ENCODE peak calls at places on chromosomes 11 and 22, in eight cellular contexts. J is Caco-2, U is left cardiac atrium, V is T-cell, Z is lung, X is HFFc6, R is AG04450, S is C1 segment of cervical spinal cord. G is an unnamed sample.

GRCh38 chr22:18144105-18144504 is 5.9 kb upstream of the USP18 start:
- DNase-seq in J (no peak), U (no peak), V (no peak), Z (no peak), X (no peak), R (no peak), S (no peak), G (no peak)

GRCh38 chr11:121890377-121890776 is 225.6 kb downstream of the BLID start:
- DNase-seq in J (no peak), U (no peak), V (no peak), Z (no peak), X (peak; percentile 81), R (no peak), S (no peak), G (no peak)

GRCh38 chr11:122715883-122716282 is 60.4 kb downstream of the UBASH3B start:
- DNase-seq in J (no peak), U (no peak), V (no peak), Z (no peak), X (no peak), R (no peak), S (no peak), G (peak; percentile 41)

GRCh38 chr22:44894782-44895181 is 115.0 kb downstream of the PHF21B start:
- DNase-seq in J (peak; percentile 7), U (no peak), V (no peak), Z (no peak), X (no peak), R (no peak), S (no peak), G (no peak)

GRCh38 chr22:49657275-49657973 is 170.2 kb downstream of the BRD1 start:
- DNase-seq in J (no peak), U (peak; percentile 68), V (peak; percentile 67), Z (peak; percentile 73), X (no peak), R (no peak), S (no peak), G (peak; percentile 70)

GRCh38 chr22:37781434-37782059 is 26.2 kb upstream of the GCAT start:
- DNase-seq in J (no peak), U (no peak), V (no peak), Z (no peak), X (no peak), R (no peak), S (no peak), G (no peak)

GRCh38 chr11:18792066-18792591 is 531 bp upstream of the PTPN5 start:
- DNase-seq in J (no peak), U (no peak), V (no peak), Z (no peak), X (no peak), R (no peak), S (no peak), G (no peak)

GRCh38 chr11:70364745-70365535 is 33.4 kb upstream of the CTTN start:
- DNase-seq in J (no peak), U (no peak), V (peak; percentile 5), Z (no peak), X (no peak), R (no peak), S (no peak), G (no peak)

GRCh38 chr11:24587655-24588054 is 90.8 kb downstream of the LUZP2 start:
- DNase-seq in J (no peak), U (no peak), V (no peak), Z (no peak), X (no peak), R (no peak), S (no peak), G (no peak)

GRCh38 chr22:22196018-22196533 is 48.5 kb upstream of the VPREB1 start:
- DNase-seq in J (no peak), U (no peak), V (no peak), Z (no peak), X (no peak), R (no peak), S (no peak), G (no peak)

GRCh38 chr11:33406241-33406640 is 149.1 kb downstream of the HIPK3 start:
- DNase-seq in J (no peak), U (no peak), V (no peak), Z (no peak), X (no peak), R (no peak), S (no peak), G (no peak)

GRCh38 chr11:130403301-130403804 is 25.1 kb downstream of the ADAMTS8 start:
- DNase-seq in J (no peak), U (peak; percentile 69), V (no peak), Z (peak; percentile 39), X (peak; percentile 83), R (peak; percentile 90), S (peak; percentile 36), G (no peak)

GRCh38 chr22:32329202-32329645 is 28.4 kb upstream of the RFPL3 start:
- DNase-seq in J (no peak), U (no peak), V (no peak), Z (no peak), X (no peak), R (no peak), S (no peak), G (no peak)

GRCh38 chr22:22343603-22344276 is 99.2 kb downstream of the VPREB1 start:
- DNase-seq in J (no peak), U (no peak), V (no peak), Z (no peak), X (no peak), R (no peak), S (no peak), G (no peak)

GRCh38 chr11:2930705-2931415 is 1.6 kb upstream of the PHLDA2 start:
- DNase-seq in J (peak; percentile 92), U (peak; percentile 70), V (no peak), Z (peak; percentile 89), X (peak; percentile 42), R (no peak), S (no peak), G (no peak)

GRCh38 chr22:17422736-17423343 is 53.6 kb downstream of the CECR2 start:
- DNase-seq in J (no peak), U (no peak), V (no peak), Z (no peak), X (no peak), R (no peak), S (no peak), G (peak; percentile 6)

GRCh38 chr22:22598144-22598543 is 39.1 kb upstream of the PRAME start:
- DNase-seq in J (no peak), U (no peak), V (no peak), Z (no peak), X (no peak), R (no peak), S (no peak), G (no peak)

GRCh38 chr22:43440556-43440955 is 28.7 kb downstream of the MPPED1 start:
- DNase-seq in J (peak; percentile 9), U (no peak), V (no peak), Z (no peak), X (no peak), R (no peak), S (no peak), G (peak; percentile 5)

GRCh38 chr22:48968201-48968959 is 859.3 kb downstream of the BRD1 start:
- DNase-seq in J (no peak), U (no peak), V (no peak), Z (peak; percentile 30), X (no peak), R (no peak), S (no peak), G (no peak)

GRCh38 chr11:66113132-66113856 is 43.2 kb downstream of the PACS1 start:
- DNase-seq in J (no peak), U (no peak), V (no peak), Z (no peak), X (peak; percentile 84), R (no peak), S (no peak), G (no peak)

GRCh38 chr11:86174101-86175046 is 70.2 kb upstream of the EED start:
- DNase-seq in J (peak; percentile 82), U (peak; percentile 92), V (no peak), Z (peak; percentile 55), X (peak; percentile 99), R (peak; percentile 92), S (no peak), G (no peak)

GRCh38 chr11:102046841-102047240 is 396 bp upstream of the CFAP300 start:
- DNase-seq in J (no peak), U (no peak), V (no peak), Z (no peak), X (no peak), R (no peak), S (no peak), G (no peak)

GRCh38 chr22:28710112-28710888 is 30.7 kb upstream of the TTC28 start:
- DNase-seq in J (no peak), U (no peak), V (no peak), Z (no peak), X (peak; percentile 69), R (peak; percentile 82), S (no peak), G (no peak)

GRCh38 chr22:29288837-29289236 is 17.6 kb upstream of the GAS2L1 start:
- DNase-seq in J (no peak), U (no peak), V (no peak), Z (no peak), X (no peak), R (no peak), S (no peak), G (no peak)

GRCh38 chr11:114171257-114172054 is 111.9 kb downstream of the ZBTB16 start:
- DNase-seq in J (no peak), U (peak; percentile 97), V (no peak), Z (peak; percentile 78), X (no peak), R (no peak), S (no peak), G (no peak)

GRCh38 chr11:13343067-13343466 is 65.5 kb downstream of the BMAL1 start:
- DNase-seq in J (no peak), U (no peak), V (no peak), Z (no peak), X (no peak), R (no peak), S (no peak), G (no peak)

GRCh38 chr11:22456993-22457748 is 119.0 kb downstream of the SLC17A6 start:
- DNase-seq in J (peak; percentile 37), U (no peak), V (no peak), Z (no peak), X (no peak), R (no peak), S (no peak), G (no peak)

GRCh38 chr11:124798991-124799383 is 1.2 kb downstream of the MSANTD2 start:
- DNase-seq in J (no peak), U (no peak), V (no peak), Z (peak; percentile 42), X (peak; percentile 58), R (peak; percentile 27), S (no peak), G (peak; percentile 25)

GRCh38 chr22:33922268-33922667 is 2.0 kb upstream of the LARGE1 start:
- DNase-seq in J (no peak), U (peak; percentile 30), V (no peak), Z (no peak), X (no peak), R (no peak), S (peak; percentile 63), G (no peak)

GRCh38 chr11:82577246-82577645 is 156.4 kb downstream of the FAM181B start:
- DNase-seq in J (no peak), U (no peak), V (no peak), Z (no peak), X (no peak), R (no peak), S (no peak), G (no peak)

G was measured in DND-41.